ENCODE peak calls at places on chromosomes 11 and 22, in nine cellular contexts. F is IMR-90; O is sigmoid colon; I is stomach; Z is neuronal stem cell; J is HCT116; T is heart left ventricle; V is thoracic aorta; H is CD4-positive, alpha-beta memory T cell. M is an unnamed sample.

GRCh38 chr11:33867996-33868645 is 23.8 kb downstream of the LMO2 start:
- DNase-seq in F (no peak), O (no peak), I (no peak), Z (no peak), J (no peak), T (no peak), V (no peak), H (no peak), M (no peak)

GRCh38 chr11:20162824-20163777 is 2.8 kb upstream of the DBX1 start:
- DNase-seq in F (peak; percentile 18), O (no peak), I (no peak), Z (peak; percentile 73), J (no peak), T (no peak), V (no peak), H (peak; percentile 27), M (no peak)

GRCh38 chr11:94796863-94797262 is 28.7 kb downstream of the AMOTL1 start:
- DNase-seq in F (no peak), O (no peak), I (no peak), Z (no peak), J (no peak), T (no peak), V (no peak), H (no peak), M (no peak)

GRCh38 chr11:774873-775592 is 2.3 kb downstream of the GATD1 start:
- DNase-seq in F (peak; percentile 33), O (peak; percentile 64), I (no peak), Z (no peak), J (no peak), T (no peak), V (no peak), H (no peak), M (no peak)

GRCh38 chr11:83363280-83363679 is 77.1 kb upstream of the CCDC90B start:
- DNase-seq in F (no peak), O (no peak), I (no peak), Z (no peak), J (no peak), T (no peak), V (no peak), H (no peak), M (no peak)

GRCh38 chr11:126468102-126468521 is 112.6 kb downstream of the ST3GAL4 start:
- DNase-seq in F (no peak), O (no peak), I (no peak), Z (no peak), J (no peak), T (peak; percentile 42), V (no peak), H (no peak), M (no peak)

GRCh38 chr11:116465056-116465455 is 307.7 kb downstream of the BUD13 start:
- DNase-seq in F (no peak), O (no peak), I (no peak), Z (no peak), J (no peak), T (no peak), V (no peak), H (no peak), M (no peak)

GRCh38 chr11:64583296-64584262 is 7.4 kb upstream of the SLC22A12 start:
- DNase-seq in F (no peak), O (peak; percentile 50), I (no peak), Z (no peak), J (no peak), T (peak; percentile 22), V (no peak), H (no peak), M (no peak)

GRCh38 chr22:39453765-39454378 is 2.9 kb upstream of the MGAT3 start:
- DNase-seq in F (peak; percentile 17), O (no peak), I (no peak), Z (no peak), J (no peak), T (no peak), V (no peak), H (no peak), M (no peak)

GRCh38 chr22:45212992-45213751 is 27.5 kb downstream of the KIAA0930 start:
- DNase-seq in F (peak; percentile 81), O (peak; percentile 83), I (no peak), Z (no peak), J (no peak), T (peak; percentile 71), V (peak; percentile 38), H (no peak), M (no peak)

GRCh38 chr22:38087855-38088254 is 3.9 kb upstream of the SLC16A8 start:
- DNase-seq in F (no peak), O (no peak), I (no peak), Z (no peak), J (no peak), T (no peak), V (no peak), H (no peak), M (no peak)

GRCh38 chr11:15901046-15901445 is 455.3 kb downstream of the SOX6 start:
- DNase-seq in F (no peak), O (no peak), I (no peak), Z (no peak), J (no peak), T (peak; percentile 53), V (no peak), H (no peak), M (no peak)

GRCh38 chr11:19829109-19829790 is 116.6 kb downstream of the NAV2 start:
- DNase-seq in F (no peak), O (no peak), I (no peak), Z (no peak), J (no peak), T (no peak), V (no peak), H (no peak), M (no peak)

GRCh38 chr22:38230108-38230825 is 28.5 kb downstream of the MAFF start:
- DNase-seq in F (no peak), O (no peak), I (peak; percentile 82), Z (no peak), J (no peak), T (no peak), V (no peak), H (peak; percentile 51), M (no peak)

DNA sequence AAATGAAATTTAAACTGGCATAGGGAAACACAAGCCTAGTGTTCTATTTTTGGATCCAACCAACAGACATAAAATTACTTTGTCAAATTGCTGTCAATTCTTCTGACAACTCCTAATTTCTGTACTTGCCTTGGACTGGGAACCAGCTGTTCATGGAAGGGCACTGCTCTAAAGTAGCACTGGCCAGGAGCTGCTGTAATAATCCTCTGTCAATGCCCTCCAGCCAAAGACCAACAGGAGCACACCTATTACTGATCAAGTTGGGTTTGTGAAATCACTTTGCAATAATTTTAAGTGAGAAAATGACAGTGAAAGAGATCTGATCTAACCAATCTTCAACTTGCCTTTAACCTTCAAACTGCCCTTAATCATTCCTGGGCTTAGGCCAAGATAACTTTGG is 18.9 kb upstream of the TMEM123 start:
- DNase-seq in F (no peak), O (no peak), I (no peak), Z (no peak), J (no peak), T (no peak), V (no peak), H (no peak), M (no peak)
- H3K36me3 ChIP-seq in F (no peaks in the 10 kb centered on the region), O (no peaks in the 10 kb centered on the region), I (no peaks in the 10 kb centered on the region), Z (no peaks in the 10 kb centered on the region), J (no peaks in the 10 kb centered on the region), T (no peaks in the 10 kb centered on the region), V (no peaks in the 10 kb centered on the region), H (no peaks in the 10 kb centered on the region), M (no peaks in the 10 kb centered on the region)

GRCh38 chr11:68806931-68807844 is 34.5 kb downstream of the CPT1A start:
- DNase-seq in F (peak; percentile 77), O (no peak), I (no peak), Z (no peak), J (no peak), T (no peak), V (no peak), H (no peak), M (no peak)

GRCh38 chr11:68808787-68809186 is 32.9 kb downstream of the CPT1A start:
- DNase-seq in F (no peak), O (no peak), I (no peak), Z (no peak), J (no peak), T (no peak), V (no peak), H (no peak), M (no peak)

GRCh38 chr11:68812526-68812925 is 29.2 kb downstream of the CPT1A start:
- DNase-seq in F (no peak), O (no peak), I (no peak), Z (no peak), J (no peak), T (peak; percentile 47), V (no peak), H (no peak), M (no peak)

GRCh38 chr11:68810164-68810563 is 31.6 kb downstream of the CPT1A start:
- DNase-seq in F (no peak), O (no peak), I (peak; percentile 54), Z (no peak), J (no peak), T (peak; percentile 92), V (no peak), H (no peak), M (no peak)

DNA sequence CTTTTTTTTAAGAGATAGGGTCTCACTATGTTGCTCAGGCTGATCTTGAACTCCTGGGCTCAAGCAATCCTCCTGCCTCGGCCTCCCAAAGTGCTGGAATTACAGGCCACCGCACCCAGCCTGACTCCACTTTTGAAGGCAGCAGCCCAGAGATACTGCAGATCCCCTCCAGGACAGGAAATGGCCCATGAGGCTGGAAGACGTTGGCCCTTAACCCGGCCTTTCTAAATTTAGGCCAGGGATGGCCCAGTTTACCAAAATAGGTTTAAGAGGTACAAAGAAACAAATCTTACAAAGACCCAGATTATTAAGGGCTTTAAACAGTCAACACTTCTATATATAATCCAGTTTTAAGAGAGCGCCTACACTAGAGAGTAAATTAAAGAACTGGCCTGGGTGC is 32.2 kb downstream of the CPT1A start:
- DNase-seq in F (no peak), O (no peak), I (no peak), Z (no peak), J (no peak), T (no peak), V (no peak), H (no peak), M (no peak)
- H3K27ac ChIP-seq in F (no peak overlapping the region), O (peak overlapping the region; percentile 35), I (no peak overlapping the region), Z (no peak overlapping the region), J (no peak overlapping the region), T (peak overlapping the region; percentile 50), V (no peak overlapping the region), H (no peak overlapping the region), M (no peak overlapping the region)

DNA sequence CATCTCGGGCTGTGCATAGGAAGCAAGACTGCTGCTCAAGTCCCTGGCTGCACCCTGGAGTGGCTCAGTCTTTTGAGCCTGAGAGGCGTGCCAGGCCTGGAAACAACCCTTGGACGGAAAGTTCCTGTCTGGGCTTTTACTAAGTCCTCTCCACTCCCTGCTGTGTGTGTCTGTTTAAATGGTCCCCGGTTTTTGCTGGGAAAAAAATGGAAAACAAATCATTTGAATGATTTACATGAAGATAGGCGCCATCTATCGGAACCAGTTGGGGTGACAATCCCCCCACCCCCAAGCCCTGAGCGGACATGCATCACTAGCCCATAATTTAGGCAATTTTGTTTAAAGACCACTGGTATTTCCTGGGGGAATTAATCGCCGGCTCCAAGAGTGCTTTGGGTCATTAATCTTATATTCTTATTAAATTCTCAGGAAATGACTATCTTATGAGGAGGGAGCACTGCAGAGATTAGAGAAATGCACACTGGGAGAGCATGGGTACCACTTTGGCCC is 2.7 kb upstream of the GAB2 start:
- DNase-seq in F (peak; percentile 88), O (peak; percentile 86), I (peak; percentile 59), Z (peak; percentile 51), J (no peak), T (peak; percentile 71), V (no peak), H (peak; percentile 38), M (peak; percentile 22)
- H3K36me3 ChIP-seq in F (no peaks in the 10 kb centered on the region), O (no peaks in the 10 kb centered on the region), I (no peaks in the 10 kb centered on the region), Z (no peaks in the 10 kb centered on the region), J (no peaks in the 10 kb centered on the region), T (no peaks in the 10 kb centered on the region), V (no peaks in the 10 kb centered on the region), H (no peaks in the 10 kb centered on the region), M (no peaks in the 10 kb centered on the region)

GRCh38 chr22:22989856-22990255 is 80.5 kb upstream of the GNAZ start:
- DNase-seq in F (no peak), O (no peak), I (no peak), Z (no peak), J (no peak), T (no peak), V (no peak), H (no peak), M (no peak)
- H3K27ac ChIP-seq in F (no peak overlapping the region), O (no peak overlapping the region), I (no peak overlapping the region), Z (no peak overlapping the region), J (no peak overlapping the region), T (no peak overlapping the region), V (no peak overlapping the region), H (no peak overlapping the region), M (no peak overlapping the region)

M was measured in CD4-positive, CD25-positive, alpha-beta regulatory T cell.